ENCODE peak calls at places on chromosomes 7 and 10, in eight cellular contexts. N is fibroblast of the aortic adventitia; I is frontal cortex; M is T-helper 22 cell; L is M059J; F is mesothelial cell of epicardium; P is CD4-positive, CD25-positive, alpha-beta regulatory T cell; H is SJCRH30. U is an unnamed sample.

GRCh38 chr7:13801669-13802068 is 187.8 kb downstream of the ETV1 start:
- DNase-seq in N (no peak), I (no peak), M (no peak), L (no peak), F (no peak), P (no peak), H (no peak), U (no peak)

GRCh38 chr7:57404343-57404966 is 45.5 kb upstream of the ZNF716 start:
- DNase-seq in N (no peak), I (no peak), M (no peak), L (no peak), F (no peak), P (no peak), H (no peak), U (no peak)

GRCh38 chr7:35702541-35702940 is 7.6 kb upstream of the HERPUD2 start:
- DNase-seq in N (no peak), I (no peak), M (no peak), L (peak; percentile 22), F (no peak), P (no peak), H (no peak), U (no peak)

GRCh38 chr7:16616122-16616521 is 29.4 kb downstream of the ANKMY2 start:
- DNase-seq in N (no peak), I (no peak), M (no peak), L (no peak), F (no peak), P (no peak), H (no peak), U (no peak)

GRCh38 chr7:34849966-34850365 is 187.3 kb downstream of the DPY19L1 start:
- DNase-seq in N (no peak), I (no peak), M (no peak), L (no peak), F (no peak), P (no peak), H (no peak), U (no peak)

GRCh38 chr7:95781967-95782586 is 9.7 kb downstream of the DYNC1I1 start:
- DNase-seq in N (no peak), I (no peak), M (no peak), L (peak; percentile 13), F (no peak), P (no peak), H (peak; percentile 21), U (no peak)

GRCh38 chr7:58086461-58086860 is 636.5 kb downstream of the ZNF716 start:
- DNase-seq in N (no peak), I (no peak), M (no peak), L (no peak), F (no peak), P (no peak), H (no peak), U (no peak)

GRCh38 chr10:93115661-93116383 is 42.1 kb downstream of the CYP26A1 start:
- DNase-seq in N (peak; percentile 63), I (no peak), M (peak; percentile 34), L (peak; percentile 44), F (no peak), P (peak; percentile 68), H (peak; percentile 54), U (peak; percentile 74)

GRCh38 chr10:24320373-24320772 is 111.4 kb downstream of the KIAA1217 start:
- DNase-seq in N (no peak), I (no peak), M (no peak), L (no peak), F (no peak), P (no peak), H (no peak), U (no peak)

GRCh38 chr10:59073456-59074053 is 102.9 kb upstream of the PHYHIPL start:
- DNase-seq in N (no peak), I (no peak), M (no peak), L (no peak), F (no peak), P (no peak), H (no peak), U (no peak)

GRCh38 chr10:120422459-120422858 is 34.6 kb upstream of the PLPP4 start:
- DNase-seq in N (peak; percentile 80), I (no peak), M (no peak), L (peak; percentile 97), F (no peak), P (no peak), H (peak; percentile 14), U (no peak)

GRCh38 chr7:21543528-21544302 is 876 bp downstream of the DNAH11 start:
- DNase-seq in N (peak; percentile 25), I (no peak), M (no peak), L (peak; percentile 67), F (no peak), P (no peak), H (peak; percentile 8), U (no peak)

GRCh38 chr7:101321491-101322401 is at the start of gene IFT22:
- DNase-seq in N (peak; percentile 86), I (peak; percentile 96), M (peak; percentile 57), L (peak; percentile 93), F (peak; percentile 87), P (peak; percentile 81), H (peak; percentile 94), U (peak; percentile 66)

GRCh38 chr10:58179238-58179637 is 88.5 kb downstream of the IPMK start:
- DNase-seq in N (no peak), I (no peak), M (no peak), L (peak; percentile 56), F (no peak), P (no peak), H (no peak), U (no peak)

GRCh38 chr7:133975130-133975529 is 152.0 kb upstream of the LRGUK start:
- DNase-seq in N (peak; percentile 17), I (no peak), M (no peak), L (no peak), F (no peak), P (no peak), H (no peak), U (no peak)

GRCh38 chr7:76225379-76225778 is 23.7 kb downstream of the SRRM3 start:
- DNase-seq in N (peak; percentile 31), I (no peak), M (no peak), L (peak; percentile 36), F (peak; percentile 60), P (no peak), H (peak; percentile 65), U (no peak)

GRCh38 chr10:44974082-44974627 is 4.5 kb downstream of the DEPP1 start:
- DNase-seq in N (no peak), I (no peak), M (no peak), L (no peak), F (no peak), P (no peak), H (no peak), U (no peak)

GRCh38 chr7:35749548-35749947 is 51.3 kb upstream of the SEPTIN7 start:
- DNase-seq in N (peak; percentile 86), I (no peak), M (no peak), L (peak; percentile 34), F (no peak), P (no peak), H (peak; percentile 88), U (no peak)

GRCh38 chr10:124864421-124865193 is 63.0 kb downstream of the ABRAXAS2 start:
- DNase-seq in N (no peak), I (no peak), M (no peak), L (peak; percentile 34), F (no peak), P (no peak), H (peak; percentile 31), U (peak; percentile 61)

GRCh38 chr7:7841027-7841426 is 122.6 kb upstream of the RPA3 start:
- DNase-seq in N (no peak), I (no peak), M (no peak), L (no peak), F (no peak), P (no peak), H (no peak), U (no peak)

GRCh38 chr10:78621183-78621789 is 447.5 kb upstream of the ZMIZ1 start:
- DNase-seq in N (no peak), I (no peak), M (no peak), L (no peak), F (no peak), P (no peak), H (no peak), U (no peak)

GRCh38 chr7:604884-605531 is 85.4 kb upstream of the PDGFA start:
- DNase-seq in N (no peak), I (no peak), M (no peak), L (no peak), F (peak; percentile 16), P (no peak), H (no peak), U (no peak)

GRCh38 chr10:43396061-43396927 is 12.7 kb downstream of the HNRNPF start:
- DNase-seq in N (peak; percentile 64), I (peak; percentile 94), M (peak; percentile 61), L (no peak), F (peak; percentile 61), P (peak; percentile 61), H (no peak), U (no peak)

U was measured in HCT116.